ENCODE peak calls at places on chromosomes 1 and 21, in four cellular contexts. G is HCT116, Q is GM12878, J is K562. A is an unnamed sample.

GRCh38 chr21:14321042-14321441 is 61.9 kb downstream of the HSPA13 start:
- DNase-seq in G (no peak), J (no peak), Q (no peak), A (no peak)

GRCh38 chr1:117130526-117130925 is 9.0 kb upstream of the TRIM45 start:
- DNase-seq in G (no peak), Q (no peak), J (no peak), A (no peak)

GRCh38 chr1:28104866-28105467 is 16.6 kb upstream of the EYA3 start:
- DNase-seq in G (peak), Q (no peak), J (peak), A (no peak)

GRCh38 chr21:36707763-36708511 is 9.0 kb downstream of the SIM2 start:
- DNase-seq in G (no peak), Q (no peak), J (no peak), A (no peak)

GRCh38 chr1:53626576-53626975 is 112.4 kb downstream of the GLIS1 start:
- DNase-seq in Q (no peak), J (no peak), G (no peak), A (no peak)

GRCh38 chr1:51491166-51491981 is 27.7 kb downstream of the EPS15 start:
- DNase-seq in Q (no peak), G (no peak), J (no peak), A (no peak)

GRCh38 chr1:109567823-109568222 is 19.4 kb downstream of the GNAI3 start:
- DNase-seq in Q (no peak), J (no peak), G (no peak), A (no peak)

GRCh38 chr1:34101151-34101550 is 63.9 kb downstream of the CSMD2 start:
- DNase-seq in G (no peak), Q (no peak), J (no peak), A (no peak)

GRCh38 chr1:92411511-92411910 is 75.2 kb downstream of the GFI1 start:
- DNase-seq in Q (no peak), J (no peak), G (no peak), A (no peak)

GRCh38 chr1:246497331-246497915 is 9.7 kb downstream of the SMYD3 start:
- DNase-seq in J (peak), Q (no peak), G (peak), A (peak)

GRCh38 chr1:22611530-22611947 is 24.9 kb upstream of the C1QA start:
- DNase-seq in Q (no peak), G (no peak), J (peak), A (no peak)

GRCh38 chr1:109151146-109151545 is 37.2 kb downstream of the ELAPOR1 start:
- DNase-seq in G (peak), J (peak), Q (no peak), A (no peak)

GRCh38 chr1:38859561-38860463 is at the start of gene RRAGC:
- DNase-seq in J (peak), Q (peak), G (peak), A (peak)

GRCh38 chr1:38860464-38860816 is 868 bp upstream of the RRAGC start:
- DNase-seq in J (no peak), Q (no peak), G (no peak), A (no peak)

GRCh38 chr1:38858833-38859560 is 575 bp downstream of the RRAGC start:
- DNase-seq in Q (no peak), J (peak), G (peak), A (no peak)
- TF ChIP-seq SIN3A in Q (peak), J (no peak), G (no peak), A (no peak)

DNA sequence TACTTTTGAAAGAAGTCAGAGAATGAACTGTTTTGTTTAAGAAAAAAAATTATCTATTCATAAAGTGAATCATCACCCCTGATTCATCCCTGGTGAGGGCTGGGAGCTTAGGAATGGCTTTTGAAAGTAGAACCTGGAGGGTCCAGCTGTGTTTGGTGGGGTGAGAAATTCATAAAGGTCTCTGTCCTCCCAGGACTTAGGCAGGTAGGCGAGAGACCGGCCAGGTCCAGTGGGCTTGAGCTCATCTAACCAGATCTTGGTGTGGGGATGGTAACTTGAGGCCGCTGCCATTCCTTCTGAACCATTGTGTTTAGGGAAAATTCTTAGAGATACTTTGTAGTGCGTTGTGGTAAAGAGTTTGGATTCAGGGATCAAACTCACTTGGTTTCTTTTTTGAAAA is 156.8 kb upstream of the TNR start:
- DNase-seq in G (no peak), J (no peak), Q (no peak), A (no peak)
- TF ChIP-seq SIN3A in G (no peak), J (no peak), Q (no peak), A (no peak)

GRCh38 chr1:99535470-99536164 is 110.3 kb upstream of the PALMD start:
- DNase-seq in G (no peak), Q (no peak), J (no peak), A (no peak)

GRCh38 chr1:99539131-99539530 is 106.8 kb upstream of the PALMD start:
- DNase-seq in G (no peak), Q (no peak), J (no peak), A (no peak)

GRCh38 chr1:99538618-99538956 is 107.3 kb upstream of the PALMD start:
- DNase-seq in J (no peak), Q (no peak), G (no peak), A (no peak)

GRCh38 chr1:99533909-99534907 is 111.7 kb upstream of the PALMD start:
- DNase-seq in Q (no peak), J (no peak), G (no peak), A (no peak)

GRCh38 chr1:99537886-99538617 is 107.9 kb upstream of the PALMD start:
- DNase-seq in Q (no peak), J (no peak), G (no peak), A (no peak)
- TF ChIP-seq SIN3A in Q (no peak), J (no peak), G (no peak), A (no peak)

GRCh38 chr1:234923626-234924025 is 205.0 kb downstream of the TOMM20 start:
- DNase-seq in J (no peak), Q (no peak), G (no peak), A (no peak)

GRCh38 chr1:234920136-234920842 is 208.3 kb downstream of the TOMM20 start:
- DNase-seq in G (no peak), J (no peak), Q (no peak), A (no peak)

GRCh38 chr1:234922987-234923386 is 205.7 kb downstream of the TOMM20 start:
- DNase-seq in Q (no peak), G (no peak), J (no peak), A (no peak)

GRCh38 chr1:234920843-234921140 is 207.8 kb downstream of the TOMM20 start:
- DNase-seq in J (no peak), Q (no peak), G (no peak), A (no peak)

DNA sequence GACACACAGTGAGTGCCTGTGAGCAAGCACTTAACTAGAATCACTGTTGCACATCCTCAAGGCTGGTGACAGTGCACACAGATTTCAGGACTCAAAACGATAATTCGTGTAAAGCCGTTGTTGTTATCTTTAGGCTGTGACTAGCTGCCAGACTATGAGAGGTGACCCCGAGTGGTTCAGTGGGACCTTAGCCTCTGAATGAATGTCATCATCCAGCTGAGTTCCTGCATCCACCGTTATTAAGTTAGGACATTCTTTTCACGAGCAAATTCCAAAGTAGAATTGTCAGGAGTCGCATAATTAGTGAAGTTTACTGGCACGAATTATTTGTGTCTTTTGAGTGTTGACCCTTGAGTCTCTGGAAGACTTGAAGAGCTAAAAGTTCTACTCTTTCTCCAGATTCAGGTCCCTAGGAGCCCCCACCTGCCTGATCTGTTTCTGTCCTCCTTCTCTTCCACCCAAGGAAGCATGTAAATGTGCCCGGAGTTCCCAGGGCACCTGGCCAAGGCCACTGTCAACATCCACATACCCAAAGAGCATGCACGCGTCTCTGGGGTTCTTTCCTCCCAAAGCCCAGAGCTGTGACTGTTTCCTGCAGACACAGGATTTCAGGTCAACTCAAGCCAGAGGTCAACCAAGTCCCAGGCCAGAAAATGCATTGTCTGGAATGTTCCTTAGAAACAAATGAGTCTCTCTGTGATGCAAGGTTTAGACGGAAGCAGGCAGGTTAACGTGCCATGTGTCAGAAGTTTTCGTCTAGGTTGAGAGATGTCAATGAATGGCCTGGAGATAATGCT is 207.2 kb downstream of the TOMM20 start:
- DNase-seq in G (no peak), Q (no peak), J (no peak), A (no peak)
- TF ChIP-seq SIN3A in G (no peak), Q (no peak), J (no peak), A (no peak)

DNA sequence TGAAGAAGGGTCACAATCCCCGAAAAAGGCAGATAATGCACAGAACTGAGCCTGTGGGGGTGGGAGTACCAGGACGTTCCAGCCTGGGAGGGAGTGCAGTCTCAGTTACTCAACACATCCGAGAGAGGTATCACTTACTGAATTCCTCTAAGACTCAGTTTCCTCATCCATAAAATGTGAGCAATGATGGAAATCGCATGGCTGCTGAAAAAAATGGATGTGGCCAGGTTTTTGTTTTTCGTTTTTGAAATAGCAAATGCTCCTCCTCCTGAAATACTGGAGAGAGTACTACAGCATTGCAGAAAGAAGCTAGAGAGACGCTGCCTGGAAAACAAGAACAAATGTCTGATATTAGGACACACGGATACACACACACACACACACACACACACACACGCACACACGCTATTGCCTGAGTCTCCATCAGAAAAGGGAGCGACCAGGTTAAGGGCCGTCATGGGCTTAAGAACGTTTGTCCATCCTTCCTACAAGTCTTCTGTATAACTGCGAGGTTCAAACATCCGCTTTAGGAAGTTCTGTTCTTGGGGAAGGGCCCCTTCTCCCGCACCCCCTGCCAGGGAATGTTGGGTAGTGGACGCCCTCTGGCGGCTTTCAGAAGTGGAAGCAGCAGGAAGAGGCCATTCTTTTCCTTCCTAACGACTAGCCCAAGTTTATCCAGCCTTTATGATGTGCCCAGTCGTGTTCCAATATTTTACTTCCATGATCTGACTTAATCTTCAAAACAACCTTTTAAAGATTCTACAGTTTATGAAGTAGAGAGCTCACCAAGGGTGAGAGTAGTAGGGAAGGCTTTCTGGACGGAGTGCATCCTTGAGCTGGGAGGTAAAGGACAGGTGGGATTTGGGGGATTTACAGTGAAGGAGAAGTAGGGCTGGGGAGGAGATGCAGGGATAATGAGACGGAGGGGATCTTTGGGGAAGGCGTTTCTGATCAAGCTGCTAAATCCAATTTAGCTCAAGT is 699 bp upstream of the NES start:
- DNase-seq in J (peak), Q (no peak), G (no peak), A (no peak)
- TF ChIP-seq SIN3A in J (no peak), Q (no peak), G (no peak), A (no peak)